ENCODE peak calls at places on chromosomes 3 and 15, in ten cellular contexts. O is endodermal cell; C is OCI-LY7; G is Peyer's patch; U is breast epithelium; W is tibial nerve; E is ovary; N is CD8-positive, alpha-beta memory T cell; L is CD8-positive, alpha-beta T cell; T is uterus. I is an unnamed sample. For H3K9me3, the result is how much of the 10 kb centered on the place peaks cover.

GRCh38 chr3:87358066-87358465 is 81.7 kb upstream of the POU1F1 start:
- DNase-seq in O (no peak), C (no peak), G (no peak), U (no peak), W (no peak), E (no peak), N (no peak), L (no peak), T (no peak), I (no peak)

GRCh38 chr3:130529816-130530215 is 12.8 kb downstream of the COL6A6 start:
- DNase-seq in O (peak), C (peak), G (no peak), U (no peak), W (no peak), E (no peak), N (no peak), L (no peak), T (no peak), I (no peak)

GRCh38 chr3:57518276-57518914 is 25.7 kb downstream of the DNAH12 start:
- DNase-seq in O (no peak), C (no peak), G (no peak), U (no peak), W (no peak), E (no peak), N (no peak), L (no peak), T (no peak), I (no peak)

GRCh38 chr3:169118666-169119370 is 544.7 kb downstream of the MECOM start:
- DNase-seq in O (no peak), C (no peak), G (no peak), U (no peak), W (no peak), E (no peak), N (no peak), L (no peak), T (no peak), I (no peak)

GRCh38 chr3:63674586-63674985 is 22.1 kb downstream of the SNTN start:
- DNase-seq in O (no peak), C (no peak), G (no peak), U (no peak), W (no peak), E (no peak), N (no peak), L (no peak), T (no peak), I (no peak)

GRCh38 chr3:38643592-38643991 is 5.9 kb downstream of the SCN5A start:
- DNase-seq in O (peak), C (no peak), G (no peak), U (no peak), W (no peak), E (no peak), N (no peak), L (no peak), T (no peak), I (no peak)

GRCh38 chr3:135456182-135456790 is 509.2 kb upstream of the PPP2R3A start:
- DNase-seq in O (peak), C (no peak), G (no peak), U (no peak), W (no peak), E (no peak), N (no peak), L (no peak), T (no peak), I (no peak)

GRCh38 chr15:88624156-88624970 is 3.2 kb downstream of the AEN start:
- DNase-seq in O (no peak), C (peak), G (no peak), U (no peak), W (no peak), E (peak), N (peak), L (no peak), T (peak), I (no peak)

GRCh38 chr15:65095011-65095746 is 18.6 kb downstream of the KBTBD13 start:
- DNase-seq in O (peak), C (no peak), G (peak), U (no peak), W (no peak), E (no peak), N (no peak), L (no peak), T (no peak), I (no peak)

GRCh38 chr3:153290278-153291015 is 128.4 kb downstream of the RAP2B start:
- DNase-seq in O (no peak), C (peak), G (no peak), U (no peak), W (no peak), E (no peak), N (peak), L (no peak), T (no peak), I (no peak)

GRCh38 chr3:193827039-193827669 is 234.1 kb downstream of the OPA1 start:
- DNase-seq in O (peak), C (no peak), G (no peak), U (no peak), W (no peak), E (no peak), N (no peak), L (no peak), T (no peak), I (no peak)

GRCh38 chr3:42852443-42852842 is 23.2 kb downstream of the CYP8B1 start:
- DNase-seq in O (peak), C (no peak), G (no peak), U (no peak), W (peak), E (no peak), N (no peak), L (no peak), T (no peak), I (no peak)

GRCh38 chr15:32878342-32878741 is 160.5 kb downstream of the GREM1 start:
- DNase-seq in O (no peak), C (no peak), G (no peak), U (no peak), W (no peak), E (no peak), N (no peak), L (no peak), T (no peak), I (no peak)

GRCh38 chr3:170985304-170985703 is 41.2 kb downstream of the SLC2A2 start:
- DNase-seq in O (no peak), C (no peak), G (no peak), U (no peak), W (no peak), E (no peak), N (no peak), L (no peak), T (no peak), I (no peak)

GRCh38 chr15:43514241-43515057 is 3.0 kb upstream of the MAP1A start:
- DNase-seq in O (peak), C (peak), G (no peak), U (no peak), W (peak), E (no peak), N (no peak), L (no peak), T (no peak), I (peak)

GRCh38 chr15:54640874-54641273 is 555.9 kb downstream of the RSL24D1 start:
- DNase-seq in O (no peak), C (no peak), G (no peak), U (no peak), W (no peak), E (no peak), N (no peak), L (no peak), T (no peak), I (no peak)

GRCh38 chr3:88031543-88032148 is 27.2 kb downstream of the CGGBP1 start:
- DNase-seq in O (no peak), C (peak), G (no peak), U (no peak), W (no peak), E (no peak), N (peak), L (no peak), T (no peak), I (no peak)

GRCh38 chr3:29694783-29695182 is 413.9 kb downstream of the RBMS3 start:
- DNase-seq in O (no peak), C (no peak), G (no peak), U (no peak), W (no peak), E (no peak), N (no peak), L (no peak), T (peak), I (no peak)

GRCh38 chr3:195761503-195762248 is 40.9 kb downstream of the MUC20 start:
- DNase-seq in O (no peak), C (no peak), G (peak), U (peak), W (no peak), E (no peak), N (no peak), L (no peak), T (no peak), I (no peak)

GRCh38 chr3:86771741-86772512 is 219.0 kb downstream of the VGLL3 start:
- DNase-seq in O (no peak), C (no peak), G (no peak), U (no peak), W (no peak), E (no peak), N (no peak), L (no peak), T (no peak), I (no peak)

GRCh38 chr15:41554915-41555314 is 4.1 kb upstream of the TYRO3 start:
- DNase-seq in O (no peak), C (no peak), G (no peak), U (no peak), W (no peak), E (no peak), N (no peak), L (no peak), T (no peak), I (no peak)

GRCh38 chr15:81023483-81024264 is 23.0 kb downstream of the TLNRD1 start:
- DNase-seq in O (peak), C (no peak), G (no peak), U (no peak), W (peak), E (no peak), N (no peak), L (no peak), T (peak), I (peak)

GRCh38 chr15:98025237-98025636 is 64.7 kb downstream of the ARRDC4 start:
- DNase-seq in O (no peak), C (no peak), G (no peak), U (no peak), W (no peak), E (no peak), N (no peak), L (no peak), T (no peak), I (no peak)

GRCh38 chr3:104831076-104831475 is 535.6 kb upstream of the ALCAM start:
- DNase-seq in O (no peak), C (no peak), G (no peak), U (no peak), W (no peak), E (no peak), N (no peak), L (no peak), T (no peak), I (no peak)

GRCh38 chr3:97264180-97264579 is 449.8 kb downstream of the EPHA6 start:
- DNase-seq in O (no peak), C (no peak), G (no peak), U (no peak), W (no peak), E (no peak), N (no peak), L (no peak), T (no peak), I (no peak)

GRCh38 chr15:91813924-91814323 is 39.6 kb upstream of the SLCO3A1 start:
- DNase-seq in O (no peak), C (no peak), G (no peak), U (no peak), W (no peak), E (no peak), N (no peak), L (no peak), T (no peak), I (no peak)

GRCh38 chr3:101902041-101902440 is 52.7 kb downstream of the NFKBIZ start:
- DNase-seq in O (no peak), C (peak), G (no peak), U (no peak), W (no peak), E (no peak), N (no peak), L (no peak), T (no peak), I (no peak)

GRCh38 chr3:25537476-25537875 is 109.4 kb downstream of the RARB start:
- DNase-seq in O (no peak), C (no peak), G (no peak), U (no peak), W (no peak), E (no peak), N (no peak), L (no peak), T (no peak), I (no peak)

GRCh38 chr3:179750720-179751328 is 98.0 kb downstream of the USP13 start:
- DNase-seq in O (no peak), C (peak), G (no peak), U (no peak), W (no peak), E (no peak), N (no peak), L (no peak), T (no peak), I (no peak)

GRCh38 chr3:194587438-194587931 is 45.7 kb downstream of the TMEM44 start:
- DNase-seq in O (no peak), C (no peak), G (no peak), U (no peak), W (no peak), E (no peak), N (no peak), L (no peak), T (no peak), I (peak)

GRCh38 chr3:54344601-54345216 is 222.4 kb downstream of the CACNA2D3 start:
- DNase-seq in O (peak), C (no peak), G (no peak), U (no peak), W (no peak), E (no peak), N (no peak), L (no peak), T (no peak), I (no peak)

GRCh38 chr15:35305031-35305555 is 220.0 kb upstream of the NANOGP8 start:
- DNase-seq in O (no peak), C (no peak), G (no peak), U (no peak), W (no peak), E (no peak), N (no peak), L (no peak), T (no peak), I (no peak)

GRCh38 chr3:137079572-137079971 is 121.8 kb downstream of the IL20RB start:
- DNase-seq in O (no peak), C (no peak), G (no peak), U (no peak), W (no peak), E (no peak), N (no peak), L (no peak), T (no peak), I (no peak)

GRCh38 chr3:14839236-14839635 is 20.5 kb downstream of the FGD5 start:
- DNase-seq in O (no peak), C (no peak), G (no peak), U (no peak), W (no peak), E (no peak), N (no peak), L (no peak), T (no peak), I (no peak)

GRCh38 chr15:25175033-25175788 is 220.4 kb downstream of the SNRPN start:
- DNase-seq in O (peak), C (no peak), G (peak), U (peak), W (no peak), E (peak), N (peak), L (no peak), T (peak), I (peak)

GRCh38 chr15:95018888-95019545 is 787.7 kb downstream of the MCTP2 start:
- DNase-seq in O (peak), C (no peak), G (no peak), U (no peak), W (no peak), E (no peak), N (no peak), L (no peak), T (no peak), I (no peak)

GRCh38 chr3:39327746-39328349 is 1.7 kb upstream of the CCR8 start:
- DNase-seq in O (no peak), C (no peak), G (no peak), U (no peak), W (no peak), E (no peak), N (no peak), L (no peak), T (no peak), I (no peak)

GRCh38 chr3:45921158-45922038 is 21.9 kb upstream of the CXCR6 start:
- DNase-seq in O (no peak), C (no peak), G (no peak), U (no peak), W (no peak), E (no peak), N (no peak), L (no peak), T (no peak), I (no peak)

GRCh38 chr3:45915518-45916231 is 27.6 kb upstream of the CXCR6 start:
- DNase-seq in O (peak), C (no peak), G (no peak), U (no peak), W (no peak), E (no peak), N (peak), L (peak), T (no peak), I (no peak)

GRCh38 chr3:45914362-45915077 is 28.2 kb downstream of the CCR9 start:
- DNase-seq in O (no peak), C (no peak), G (no peak), U (no peak), W (no peak), E (no peak), N (no peak), L (no peak), T (no peak), I (no peak)

GRCh38 chr3:45915080-45915479 is 28.2 kb upstream of the CXCR6 start:
- DNase-seq in O (no peak), C (no peak), G (no peak), U (no peak), W (no peak), E (no peak), N (no peak), L (no peak), T (no peak), I (no peak)

DNA sequence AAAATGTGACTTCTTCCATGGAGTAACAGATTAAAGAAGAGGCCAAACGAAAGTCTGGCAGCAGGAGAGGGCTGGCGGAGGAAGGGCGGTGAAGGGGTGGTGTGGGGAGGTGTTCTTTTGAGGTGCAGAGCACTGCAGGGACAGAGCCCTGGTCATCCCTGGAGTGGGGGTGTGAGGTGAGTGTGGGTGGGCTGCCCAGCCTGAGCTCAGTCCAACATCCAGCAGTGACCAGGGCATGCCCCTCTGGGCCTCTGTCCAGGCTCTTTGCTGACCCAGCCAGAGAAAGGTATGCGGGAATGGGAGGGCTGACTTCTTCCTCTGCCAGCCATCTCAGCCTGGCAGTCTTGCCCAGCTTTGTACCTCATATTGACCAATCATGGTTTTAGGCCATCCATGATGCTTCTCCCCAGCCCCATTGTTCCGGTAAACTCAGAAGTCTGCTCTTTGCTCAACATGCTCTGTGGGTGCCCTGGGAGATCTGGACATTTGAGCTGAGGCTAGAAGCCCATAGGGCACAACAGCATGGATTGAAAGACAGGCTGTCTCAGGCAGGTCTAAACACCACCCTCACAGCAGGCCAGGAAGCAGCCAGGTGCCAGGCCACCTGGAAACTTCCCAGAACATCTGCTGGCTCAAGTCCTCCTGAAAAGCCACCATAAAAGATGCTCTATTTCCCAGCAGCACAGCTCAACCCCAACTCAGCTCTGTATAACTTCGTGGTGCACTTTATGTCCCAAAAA is 25.9 kb upstream of the CXCR6 start:
- DNase-seq in O (no peak), C (no peak), G (no peak), U (no peak), W (no peak), E (no peak), N (no peak), L (no peak), T (no peak), I (no peak)
- H3K9me3 ChIP-seq in O (under half), C (under half), G (under half), U (under half), W (under half), E (under half), N (under half), L (under half), T (under half), I (under half)

GRCh38 chr3:81513591-81513990 is 247.9 kb downstream of the GBE1 start:
- DNase-seq in O (no peak), C (no peak), G (no peak), U (no peak), W (no peak), E (no peak), N (no peak), L (no peak), T (no peak), I (no peak)

GRCh38 chr3:81521855-81522254 is 239.6 kb downstream of the GBE1 start:
- DNase-seq in O (no peak), C (no peak), G (no peak), U (no peak), W (no peak), E (no peak), N (no peak), L (no peak), T (no peak), I (no peak)

GRCh38 chr3:81516042-81516441 is 245.4 kb downstream of the GBE1 start:
- DNase-seq in O (no peak), C (no peak), G (no peak), U (no peak), W (no peak), E (no peak), N (no peak), L (no peak), T (no peak), I (no peak)
- H3K4me3 ChIP-seq in O (no peak), C (no peak), G (no peak), U (no peak), W (no peak), E (no peak), N (no peak), L (no peak), T (no peak), I (no peak)

DNA sequence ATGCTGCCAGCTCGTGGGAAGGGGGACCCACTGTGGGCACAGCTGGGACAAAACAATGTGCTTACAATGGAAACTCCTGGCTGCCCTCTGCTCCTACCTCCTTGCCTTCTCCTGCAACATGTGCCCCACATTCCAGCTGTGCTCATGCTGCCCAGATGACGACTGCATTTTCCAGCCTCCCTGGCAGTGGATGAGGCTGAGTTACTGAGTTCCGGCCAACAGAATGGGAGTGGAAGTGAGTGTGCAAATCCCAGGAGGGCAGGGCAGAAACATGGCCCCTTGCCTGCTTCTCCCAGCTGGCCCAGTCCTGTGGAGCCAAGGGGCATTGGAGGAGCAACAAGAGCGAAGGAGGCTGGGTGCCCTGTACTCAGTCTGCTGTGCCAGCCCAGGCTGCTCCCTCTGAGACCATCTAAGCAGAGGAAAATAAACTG is 17.1 kb downstream of the KLF15 start:
- DNase-seq in O (peak), C (no peak), G (peak), U (no peak), W (no peak), E (peak), N (no peak), L (no peak), T (peak), I (peak)
- H3K9me3 ChIP-seq in O (under half), C (under half), G (under half), U (under half), W (under half), E (under half), N (under half), L (under half), T (under half), I (under half)

GRCh38 chr15:71085809-71086208 is 29.5 kb upstream of the THSD4 start:
- DNase-seq in O (peak), C (no peak), G (no peak), U (no peak), W (no peak), E (no peak), N (no peak), L (no peak), T (no peak), I (no peak)

GRCh38 chr15:71084264-71084663 is 31.0 kb upstream of the THSD4 start:
- DNase-seq in O (no peak), C (no peak), G (no peak), U (no peak), W (no peak), E (no peak), N (no peak), L (no peak), T (no peak), I (no peak)

GRCh38 chr15:71082803-71083202 is 32.5 kb upstream of the THSD4 start:
- DNase-seq in O (no peak), C (no peak), G (no peak), U (no peak), W (peak), E (no peak), N (no peak), L (no peak), T (peak), I (no peak)

GRCh38 chr15:71080705-71081104 is 34.6 kb upstream of the THSD4 start:
- DNase-seq in O (no peak), C (no peak), G (no peak), U (no peak), W (no peak), E (no peak), N (no peak), L (no peak), T (no peak), I (no peak)

DNA sequence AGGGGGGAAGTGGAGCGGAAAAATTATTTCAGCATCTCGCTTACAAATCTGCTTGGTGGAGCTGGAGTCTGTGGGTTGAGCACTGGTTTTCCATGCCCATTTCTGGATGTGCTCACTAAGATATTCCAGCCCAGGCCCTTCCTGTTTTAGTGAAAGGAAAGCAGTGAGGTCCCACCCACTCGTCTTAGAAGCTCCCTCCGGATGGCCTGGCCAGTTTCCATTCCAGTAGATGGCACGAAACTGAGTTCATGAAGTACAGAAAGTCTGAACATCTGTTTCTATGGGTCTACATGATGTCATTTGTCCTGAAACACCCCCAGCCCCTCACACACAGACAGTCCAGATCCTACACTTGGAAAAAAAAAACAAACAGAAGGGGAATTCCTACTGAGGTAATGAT is 31.9 kb upstream of the THSD4 start:
- DNase-seq in O (no peak), C (no peak), G (no peak), U (no peak), W (no peak), E (no peak), N (no peak), L (no peak), T (peak), I (no peak)
- H3K4me3 ChIP-seq in O (no peak), C (no peak), G (no peak), U (no peak), W (no peak), E (no peak), N (no peak), L (no peak), T (no peak), I (no peak)

I was measured in psoas muscle.